ENCODE peak calls at places on chromosome 19, in six cellular contexts. V is testis, P is fibroblast of pulmonary artery, R is mucosa of descending colon, X is neural progenitor cell, K is vagina. D is an unnamed sample.

GRCh38 chr19:45421953-45422498 is 1.7 kb downstream of the ERCC1 start:
- DNase-seq in X (no peak), K (no peak), P (no peak), R (no peak), V (no peak), D (no peak)

GRCh38 chr19:16654621-16655020 is 5.3 kb downstream of the SMIM7 start:
- DNase-seq in R (no peak), P (peak; percentile 39), K (no peak), V (no peak), X (no peak), D (no peak)

GRCh38 chr19:31330761-31331160 is 18.5 kb downstream of the TSHZ3 start:
- DNase-seq in R (no peak), V (no peak), K (no peak), X (no peak), P (no peak), D (no peak)

GRCh38 chr19:2059422-2060201 is 8.6 kb upstream of the MKNK2 start:
- DNase-seq in K (no peak), P (peak; percentile 58), V (peak; percentile 81), X (peak; percentile 70), R (peak; percentile 89), D (no peak)

GRCh38 chr19:55613396-55613795 is 7.9 kb downstream of the ZNF865 start:
- DNase-seq in K (no peak), P (no peak), V (no peak), R (no peak), X (no peak), D (no peak)

GRCh38 chr19:40718774-40719391 is 2.0 kb downstream of the ITPKC start:
- DNase-seq in X (peak; percentile 46), K (no peak), V (peak; percentile 77), P (peak; percentile 39), R (peak; percentile 96), D (no peak)

GRCh38 chr19:6501740-6502648 is at the start of gene TUBB4A:
- DNase-seq in X (peak; percentile 56), K (no peak), P (no peak), V (peak; percentile 59), R (no peak), D (no peak)

GRCh38 chr19:39236527-39236926 is 8.3 kb downstream of the IFNL3 start:
- DNase-seq in K (no peak), P (no peak), R (peak; percentile 9), V (no peak), X (no peak), D (no peak)

GRCh38 chr19:45952691-45953505 is 20.8 kb downstream of the NOVA2 start:
- DNase-seq in P (peak; percentile 72), V (peak; percentile 86), R (peak; percentile 57), X (peak; percentile 96), K (no peak), D (no peak)

GRCh38 chr19:8174706-8175105 is 25.3 kb upstream of the FBN3 start:
- DNase-seq in P (no peak), V (no peak), K (no peak), X (no peak), R (no peak), D (no peak)

GRCh38 chr19:6109947-6110346 is 353 bp downstream of the RFX2 start:
- DNase-seq in X (no peak), R (peak; percentile 41), K (no peak), P (no peak), V (no peak), D (no peak)

GRCh38 chr19:13098291-13099072 is 4.2 kb downstream of the LYL1 start:
- DNase-seq in K (no peak), R (peak; percentile 43), X (peak; percentile 42), P (peak; percentile 40), V (no peak), D (no peak)

GRCh38 chr19:49862411-49863253 is 4.7 kb downstream of the PNKP start:
- DNase-seq in R (no peak), K (no peak), V (peak; percentile 77), X (peak; percentile 52), P (no peak), D (no peak)

GRCh38 chr19:49968279-49968922 is 7.4 kb upstream of the SIGLEC11 start:
- DNase-seq in K (no peak), R (no peak), P (no peak), X (no peak), V (no peak), D (no peak)

GRCh38 chr19:33606556-33606955 is 15.2 kb upstream of the CHST8 start:
- DNase-seq in R (no peak), K (no peak), P (no peak), V (no peak), X (no peak), D (no peak)

GRCh38 chr19:39148939-39149529 is 23.4 kb downstream of the PAK4 start:
- DNase-seq in V (no peak), X (no peak), P (no peak), R (no peak), K (no peak), D (no peak)

GRCh38 chr19:13984875-13985741 is 21.0 kb downstream of the RFX1 start:
- DNase-seq in K (no peak), P (no peak), V (no peak), X (no peak), R (no peak), D (no peak)

GRCh38 chr19:56712609-56713008 is 41.1 kb upstream of the ZNF835 start:
- DNase-seq in X (no peak), K (no peak), P (no peak), R (no peak), V (peak; percentile 19), D (no peak)

GRCh38 chr19:18194554-18195238 is 1.7 kb downstream of the MPV17L2 start:
- DNase-seq in K (no peak), P (peak; percentile 56), V (peak; percentile 59), R (no peak), X (peak; percentile 58), D (no peak)

GRCh38 chr19:18191640-18192062 is 1.4 kb upstream of the MPV17L2 start:
- DNase-seq in X (no peak), K (no peak), R (no peak), P (no peak), V (no peak), D (no peak)

GRCh38 chr19:18194208-18194530 is 1.2 kb downstream of the MPV17L2 start:
- DNase-seq in V (no peak), R (no peak), P (no peak), X (no peak), K (no peak), D (no peak)

GRCh38 chr19:18192673-18193387 is at the start of gene MPV17L2:
- DNase-seq in P (peak; percentile 100), K (peak; percentile 100), X (peak; percentile 100), V (peak; percentile 100), R (peak; percentile 99), D (peak; percentile 100)

GRCh38 chr19:18193388-18194207 is 580 bp downstream of the MPV17L2 start:
- DNase-seq in R (no peak), V (peak; percentile 26), K (no peak), P (no peak), X (peak; percentile 45), D (no peak)
- TF ChIP-seq CTCF in R (no peak), V (no peak), K (no peak), P (no peak), X (no peak), D (no peak)

DNA sequence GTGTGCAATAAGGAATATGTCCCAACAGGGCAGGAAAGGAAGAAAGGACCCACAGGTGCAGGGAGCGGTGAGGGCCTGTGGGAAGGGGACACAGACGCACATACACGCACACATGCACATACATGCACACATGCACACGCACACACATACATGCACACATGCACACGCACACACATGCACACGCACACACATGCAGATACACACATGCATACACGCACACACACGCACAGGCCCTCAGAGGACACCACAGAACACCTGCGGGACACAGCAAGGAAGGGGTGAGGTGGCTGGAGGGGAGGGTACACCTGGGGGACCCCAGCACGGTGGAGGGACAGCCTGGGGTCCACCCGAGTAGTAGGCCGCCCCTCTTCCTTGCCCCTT is 12.9 kb downstream of the PIP5K1C start:
- DNase-seq in V (no peak), R (no peak), K (no peak), X (no peak), P (no peak), D (no peak)
- H3K4me3 ChIP-seq in V (no peak overlapping the region), R (no peak overlapping the region), K (no peak overlapping the region), X (no peak overlapping the region), P (no peak overlapping the region), D (no peak overlapping the region)

GRCh38 chr19:670609-671075 is 5.5 kb upstream of the FSTL3 start:
- DNase-seq in K (no peak), R (no peak), V (no peak), X (no peak), P (no peak), D (no peak)
- TF ChIP-seq CTCF in K (no peak), R (no peak), V (no peak), X (peak; percentile 10), P (peak; percentile 3), D (no peak)

DNA sequence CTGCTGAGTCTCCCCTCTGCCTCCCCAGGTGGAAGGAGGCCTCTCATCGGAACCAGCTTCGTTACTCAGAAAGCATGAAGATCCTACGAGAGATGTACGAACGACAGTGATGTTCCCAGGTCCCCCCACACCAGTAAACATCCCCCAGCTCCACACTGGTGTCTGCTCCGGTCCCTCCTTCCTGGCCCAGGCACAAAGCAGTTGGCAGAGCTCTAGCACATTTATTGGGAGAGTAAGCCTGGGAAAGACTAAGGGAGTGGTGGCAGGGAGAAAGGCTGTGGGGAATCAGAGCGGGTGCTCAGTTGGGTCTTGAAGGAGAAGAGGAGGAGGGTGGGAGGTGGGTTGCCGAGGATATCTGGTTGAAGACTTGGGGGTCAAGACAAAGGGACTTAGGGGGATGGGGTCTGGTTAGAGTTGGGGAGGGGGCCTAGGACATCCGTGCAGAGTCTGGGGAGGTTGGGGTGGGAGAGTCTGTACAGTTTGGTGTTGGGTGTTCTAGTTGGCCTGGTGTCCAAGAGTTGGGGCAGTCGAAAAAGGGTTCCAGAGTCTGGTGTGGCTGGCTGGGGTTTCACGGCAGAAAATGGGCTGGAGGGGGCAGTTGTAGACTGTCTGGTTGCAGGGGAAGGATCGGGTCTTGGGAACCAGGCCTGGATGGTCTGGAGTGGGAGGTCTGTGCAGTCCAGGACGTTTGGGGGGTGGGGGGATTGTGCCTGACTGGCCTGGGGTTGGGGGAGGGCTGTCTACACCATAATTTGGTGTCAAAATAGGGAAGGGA is 2.3 kb downstream of the HSPB6 start:
- DNase-seq in V (no peak), P (no peak), R (no peak), X (no peak), K (no peak), D (no peak)
- H3K4me3 ChIP-seq in V (peak overlapping the region; percentile 92), P (no peak overlapping the region), R (no peak overlapping the region), X (no peak overlapping the region), K (peak overlapping the region; percentile 88), D (no peak overlapping the region)

GRCh38 chr19:11902228-11902627 is 14.6 kb downstream of the ZNF69 start:
- DNase-seq in K (no peak), P (no peak), R (no peak), V (no peak), X (no peak), D (no peak)
- TF ChIP-seq CTCF in K (no peak), P (no peak), R (no peak), V (no peak), X (no peak), D (no peak)

D was measured in AG04449.